ENCODE peak calls at places on chromosomes 12 and 14, in four cellular contexts. B, S, H and O are unnamed samples.
A peak's percentile ranks its signal among the peaks of the same experiment; 100 is the strongest.

GRCh38 chr12:108854453-108855283 is 2.7 kb downstream of the SSH1 start:
- DNase-seq in H (peak; percentile 99), B (no peak), S (no peak), O (no peak)

GRCh38 chr12:13045816-13046215 is 1.6 kb downstream of the FAM234B start:
- DNase-seq in S (no peak), H (no peak), B (no peak), O (no peak)

GRCh38 chr12:70628701-70629480 is 8.3 kb downstream of the PTPRB start:
- DNase-seq in H (no peak), B (no peak), S (no peak), O (no peak)

GRCh38 chr12:116492703-116493324 is 66.4 kb upstream of the MAP1LC3B2 start:
- DNase-seq in H (peak; percentile 45), B (no peak), S (no peak), O (no peak)

GRCh38 chr12:79400481-79400880 is 290.3 kb downstream of the PAWR start:
- DNase-seq in B (no peak), H (no peak), S (peak; percentile 85), O (no peak)

GRCh38 chr14:20781805-20782204 is 737 bp downstream of the RNASE6 start:
- DNase-seq in H (no peak), S (no peak), B (peak; percentile 21), O (no peak)

GRCh38 chr12:108788076-108788782 is 56.9 kb upstream of the CORO1C start:
- DNase-seq in H (no peak), S (no peak), B (no peak), O (no peak)

GRCh38 chr12:124484526-124484953 is 82.9 kb downstream of the NCOR2 start:
- DNase-seq in B (no peak), H (no peak), S (no peak), O (no peak)

GRCh38 chr14:94761348-94761998 is 8.4 kb downstream of the GSC start:
- DNase-seq in H (no peak), B (no peak), S (no peak), O (no peak)

GRCh38 chr12:131452444-131452860 is 258.4 kb upstream of the SFSWAP start:
- DNase-seq in B (peak; percentile 64), H (no peak), S (no peak), O (no peak)

GRCh38 chr14:41586237-41586636 is 20.4 kb upstream of the LRFN5 start:
- DNase-seq in H (no peak), B (no peak), S (no peak), O (no peak)

GRCh38 chr14:56539862-56540261 is 39.7 kb upstream of the TMEM260 start:
- DNase-seq in H (no peak), B (no peak), S (no peak), O (no peak)

GRCh38 chr14:74425525-74426201 is 347 bp downstream of the SYNDIG1L start:
- DNase-seq in H (no peak), B (peak; percentile 94), S (no peak), O (peak; percentile 17)

GRCh38 chr14:32375663-32376062 is 46.6 kb downstream of the AKAP6 start:
- DNase-seq in S (no peak), B (no peak), H (no peak), O (no peak)

GRCh38 chr14:91835197-91835919 is 32.0 kb downstream of the TC2N start:
- DNase-seq in H (no peak), B (no peak), S (no peak), O (no peak)

GRCh38 chr12:109759076-109759420 is 45.4 kb downstream of the FAM222A start:
- DNase-seq in S (no peak), H (no peak), B (no peak), O (no peak)

GRCh38 chr12:70117670-70118069 is 125.6 kb upstream of the CNOT2 start:
- DNase-seq in S (no peak), H (no peak), B (no peak), O (no peak)

GRCh38 chr12:88298761-88299242 is 156.7 kb downstream of the TMTC3 start:
- DNase-seq in H (peak; percentile 54), B (no peak), S (no peak), O (no peak)

GRCh38 chr14:95727084-95727700 is 13.3 kb upstream of the TCL1A start:
- DNase-seq in S (peak; percentile 75), B (no peak), H (no peak), O (no peak)

GRCh38 chr12:65941388-65941787 is 117.1 kb downstream of the HMGA2 start:
- DNase-seq in B (no peak), H (peak; percentile 94), S (no peak), O (no peak)

GRCh38 chr12:75969768-75970167 is 61.8 kb downstream of the PHLDA1 start:
- DNase-seq in S (no peak), H (peak; percentile 52), B (no peak), O (no peak)

GRCh38 chr12:91574391-91574790 is 391.8 kb upstream of the DCN start:
- DNase-seq in H (peak; percentile 5), B (no peak), S (no peak), O (no peak)

GRCh38 chr14:83085725-83086124 is 1552.1 kb upstream of the SEL1L start:
- DNase-seq in H (no peak), B (no peak), S (no peak), O (no peak)

GRCh38 chr14:96681826-96682225 is 115.4 kb upstream of the VRK1 start:
- DNase-seq in H (peak; percentile 80), S (no peak), B (no peak), O (no peak)